ENCODE peak calls at places on chromosomes 6 and 20, in four cellular contexts. O is occipital lobe, F is activated T-cell treated with anti-CD3 and anti-CD28 coated beads for 1 hour, M is germinal center. T is an unnamed sample.

GRCh38 chr20:63628246-63628975 is 1.5 kb upstream of the GMEB2 start:
- DNase-seq in O (no peak), F (no peak), M (no peak), T (peak)

GRCh38 chr6:127119361-127120108 is 1.1 kb downstream of the RSPO3 start:
- DNase-seq in O (no peak), F (no peak), M (peak), T (no peak)

GRCh38 chr6:44161997-44162338 is 3.3 kb downstream of the CAPN11 start:
- DNase-seq in O (no peak), F (no peak), M (no peak), T (no peak)

GRCh38 chr6:100176321-100176950 is 182.4 kb upstream of the MCHR2 start:
- DNase-seq in O (no peak), F (no peak), M (no peak), T (peak)

GRCh38 chr6:53770690-53771320 is 24.0 kb upstream of the LRRC1 start:
- DNase-seq in O (no peak), F (no peak), M (no peak), T (no peak)

GRCh38 chr6:33622456-33623431 is 1.6 kb downstream of the ITPR3 start:
- DNase-seq in O (no peak), F (no peak), M (no peak), T (no peak)

GRCh38 chr6:17393335-17394191 is at the start of gene CAP2:
- DNase-seq in O (peak), F (no peak), M (peak), T (no peak)

GRCh38 chr20:11807070-11807741 is 110.5 kb upstream of the BTBD3 start:
- DNase-seq in O (no peak), F (no peak), M (no peak), T (no peak)